ENCODE peak calls at places on chromosomes 4 and X, in four cellular contexts. One of them, this sample, is unnamed.

GRCh38 chr4:162010362-162010761 is 153.4 kb downstream of the FSTL5 start:
- DNase-seq in HCT116: no peak
- DNase-seq in A549: no peak
- DNase-seq in SK-N-SH: no peak
- DNase-seq in this sample: no peak

GRCh38 chrX:55713635-55714034 is 3.9 kb upstream of the RRAGB start:
- DNase-seq in HCT116: no peak
- DNase-seq in A549: no peak
- DNase-seq in SK-N-SH: no peak
- DNase-seq in this sample: no peak

GRCh38 chr4:138452823-138453222 is 210.7 kb upstream of the SLC7A11 start:
- DNase-seq in HCT116: no peak
- DNase-seq in A549: no peak
- DNase-seq in SK-N-SH: no peak
- DNase-seq in this sample: no peak

GRCh38 chrX:39848900-39849299 is 248.9 kb downstream of the BCOR start:
- DNase-seq in HCT116: no peak
- DNase-seq in A549: no peak
- DNase-seq in SK-N-SH: no peak
- DNase-seq in this sample: peak; percentile 95

GRCh38 chr4:2287594-2287915 is 25.6 kb upstream of the MXD4 start:
- DNase-seq in HCT116: no peak
- DNase-seq in A549: no peak
- DNase-seq in SK-N-SH: no peak
- DNase-seq in this sample: no peak

GRCh38 chr4:95548738-95549245 is at the start of gene UNC5C:
- DNase-seq in HCT116: no peak
- DNase-seq in A549: no peak
- DNase-seq in SK-N-SH: peak; percentile 82
- DNase-seq in this sample: no peak

GRCh38 chrX:10648608-10649007 is 28.2 kb upstream of the MID1 start:
- DNase-seq in HCT116: no peak
- DNase-seq in A549: no peak
- DNase-seq in SK-N-SH: peak; percentile 6
- DNase-seq in this sample: peak; percentile 78

GRCh38 chrX:38282044-38282443 is 45.3 kb downstream of the RPGR start:
- DNase-seq in HCT116: no peak
- DNase-seq in A549: no peak
- DNase-seq in SK-N-SH: no peak
- DNase-seq in this sample: no peak

GRCh38 chr4:91527056-91527455 is 776.7 kb upstream of the GRID2 start:
- DNase-seq in HCT116: no peak
- DNase-seq in A549: no peak
- DNase-seq in SK-N-SH: no peak
- DNase-seq in this sample: no peak

GRCh38 chr4:8938137-8938536 is 66.5 kb upstream of the HMX1 start:
- DNase-seq in HCT116: no peak
- DNase-seq in A549: no peak
- DNase-seq in SK-N-SH: no peak
- DNase-seq in this sample: no peak

GRCh38 chrX:96705905-96706304 is 21.3 kb downstream of the DIAPH2 start:
- DNase-seq in HCT116: no peak
- DNase-seq in A549: no peak
- DNase-seq in SK-N-SH: no peak
- DNase-seq in this sample: no peak

GRCh38 chr4:87555751-87556619 is 26.8 kb upstream of the SPARCL1 start:
- DNase-seq in HCT116: no peak
- DNase-seq in A549: peak; percentile 14
- DNase-seq in SK-N-SH: no peak
- DNase-seq in this sample: peak; percentile 58

GRCh38 chrX:314049-314448 is 4.5 kb downstream of the GTPBP6 start:
- DNase-seq in HCT116: no peak
- DNase-seq in A549: no peak
- DNase-seq in SK-N-SH: no peak
- DNase-seq in this sample: no peak

GRCh38 chr4:168514249-168514852 is 17.5 kb downstream of the PALLD start:
- DNase-seq in HCT116: no peak
- DNase-seq in A549: no peak
- DNase-seq in SK-N-SH: peak; percentile 22
- DNase-seq in this sample: peak; percentile 50

GRCh38 chrX:149372861-149373260 is 132.2 kb downstream of the IDS start:
- DNase-seq in HCT116: no peak
- DNase-seq in A549: no peak
- DNase-seq in SK-N-SH: no peak
- DNase-seq in this sample: no peak

GRCh38 chrX:101037231-101037630 is 14.7 kb downstream of the TRMT2B start:
- DNase-seq in HCT116: no peak
- DNase-seq in A549: no peak
- DNase-seq in SK-N-SH: no peak
- DNase-seq in this sample: peak; percentile 1

GRCh38 chr4:80173841-80174240 is 23.5 kb upstream of the PRDM8 start:
- DNase-seq in HCT116: no peak
- DNase-seq in A549: no peak
- DNase-seq in SK-N-SH: no peak
- DNase-seq in this sample: peak; percentile 64

GRCh38 chr4:93217423-93217822 is 611.1 kb upstream of the ATOH1 start:
- DNase-seq in HCT116: no peak
- DNase-seq in A549: no peak
- DNase-seq in SK-N-SH: no peak
- DNase-seq in this sample: no peak

GRCh38 chr4:28247805-28248204 is 1387.2 kb downstream of the STIM2 start:
- DNase-seq in HCT116: no peak
- DNase-seq in A549: no peak
- DNase-seq in SK-N-SH: no peak
- DNase-seq in this sample: no peak

GRCh38 chrX:123036401-123036800 is 147.7 kb upstream of the GRIA3 start:
- DNase-seq in HCT116: no peak
- DNase-seq in A549: no peak
- DNase-seq in SK-N-SH: no peak
- DNase-seq in this sample: no peak

GRCh38 chr4:185202984-185203379 is 818 bp downstream of the CFAP97 start:
- DNase-seq in HCT116: no peak
- DNase-seq in A549: no peak
- DNase-seq in SK-N-SH: no peak
- DNase-seq in this sample: no peak

GRCh38 chr4:2301221-2301642 is 39.3 kb upstream of the MXD4 start:
- DNase-seq in HCT116: no peak
- DNase-seq in A549: no peak
- DNase-seq in SK-N-SH: no peak
- DNase-seq in this sample: no peak

GRCh38 chrX:46873746-46874145 is 36.9 kb downstream of the RP2 start:
- DNase-seq in HCT116: no peak
- DNase-seq in A549: no peak
- DNase-seq in SK-N-SH: no peak
- DNase-seq in this sample: peak; percentile 8

GRCh38 chr4:185726931-185727330 is 85.1 kb downstream of the SORBS2 start:
- DNase-seq in HCT116: no peak
- DNase-seq in A549: no peak
- DNase-seq in SK-N-SH: no peak
- DNase-seq in this sample: no peak

GRCh38 chr4:54976682-54977081 is 148.7 kb downstream of the KDR start:
- DNase-seq in HCT116: no peak
- DNase-seq in A549: no peak
- DNase-seq in SK-N-SH: no peak
- DNase-seq in this sample: no peak

GRCh38 chr4:54967289-54967688 is 158.1 kb downstream of the KDR start:
- DNase-seq in HCT116: no peak
- DNase-seq in A549: no peak
- DNase-seq in SK-N-SH: no peak
- DNase-seq in this sample: no peak

GRCh38 chr4:54971474-54971950 is 153.9 kb downstream of the KDR start:
- DNase-seq in HCT116: peak; percentile 53
- DNase-seq in A549: peak; percentile 28
- DNase-seq in SK-N-SH: peak; percentile 43
- DNase-seq in this sample: peak; percentile 53
- TF ChIP-seq RAD21 in HCT116: peak; percentile 85
- TF ChIP-seq RAD21 in A549: peak; percentile 58
- TF ChIP-seq RAD21 in SK-N-SH: peak; percentile 81
- TF ChIP-seq RAD21 in this sample: peak; percentile 59

DNA sequence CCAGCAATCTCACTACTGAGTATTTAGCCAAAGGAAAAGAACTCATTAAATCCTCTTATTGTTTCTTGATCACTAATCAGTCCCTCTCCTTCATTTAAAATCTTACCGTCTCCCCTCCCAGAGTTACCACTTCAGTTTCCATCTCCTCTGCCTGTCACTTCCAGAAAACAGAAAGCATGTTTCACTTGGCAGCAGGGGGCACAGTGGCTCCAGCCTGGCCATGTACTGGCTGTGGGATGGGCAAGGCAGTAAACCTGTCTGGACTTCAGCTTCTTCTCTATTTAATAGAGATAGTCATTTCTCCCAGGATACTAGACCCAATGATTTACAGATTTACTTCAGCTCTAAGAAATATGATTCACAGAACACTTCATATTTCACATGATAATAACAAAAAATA is 63.2 kb downstream of the CD40LG start:
- DNase-seq in HCT116: no peak
- DNase-seq in A549: peak; percentile 9
- DNase-seq in SK-N-SH: peak; percentile 42
- DNase-seq in this sample: peak; percentile 36
- TF ChIP-seq RAD21 in HCT116: peak; percentile 76
- TF ChIP-seq RAD21 in A549: peak; percentile 71
- TF ChIP-seq RAD21 in SK-N-SH: peak; percentile 80
- TF ChIP-seq RAD21 in this sample: peak; percentile 60

GRCh38 chr4:55124337-55125076 is 888 bp downstream of the KDR start:
- DNase-seq in HCT116: no peak
- DNase-seq in A549: no peak
- DNase-seq in SK-N-SH: no peak
- DNase-seq in this sample: no peak
- TF ChIP-seq RAD21 in HCT116: no peak
- TF ChIP-seq RAD21 in A549: no peak
- TF ChIP-seq RAD21 in SK-N-SH: no peak
- TF ChIP-seq RAD21 in this sample: no peak

DNA sequence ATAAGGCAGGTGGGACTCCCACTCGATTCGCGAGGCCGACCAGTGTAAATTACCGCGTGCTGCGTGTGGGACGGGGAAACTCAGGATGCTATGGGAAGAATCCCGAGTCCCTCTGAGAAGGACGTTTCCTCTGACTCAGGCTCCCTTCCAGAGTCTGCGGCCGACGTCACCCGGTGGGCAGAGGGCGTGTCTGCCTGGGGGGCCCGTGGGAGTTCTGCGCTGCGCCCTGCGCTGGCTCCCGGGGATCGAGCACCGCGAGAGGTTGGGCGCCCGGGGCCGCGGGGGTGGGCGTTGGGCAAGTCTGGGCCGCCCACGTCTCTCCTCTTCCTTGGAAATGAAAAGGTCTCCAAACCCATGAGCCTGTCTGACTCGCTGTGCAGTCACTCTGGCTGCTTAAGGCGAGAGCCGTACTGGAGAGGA is 546 bp downstream of the NIPAL1 start:
- DNase-seq in HCT116: peak; percentile 51
- DNase-seq in A549: peak; percentile 25
- DNase-seq in SK-N-SH: peak; percentile 68
- DNase-seq in this sample: peak; percentile 66
- TF ChIP-seq RAD21 in HCT116: no peak
- TF ChIP-seq RAD21 in A549: no peak
- TF ChIP-seq RAD21 in SK-N-SH: no peak
- TF ChIP-seq RAD21 in this sample: no peak

DNA sequence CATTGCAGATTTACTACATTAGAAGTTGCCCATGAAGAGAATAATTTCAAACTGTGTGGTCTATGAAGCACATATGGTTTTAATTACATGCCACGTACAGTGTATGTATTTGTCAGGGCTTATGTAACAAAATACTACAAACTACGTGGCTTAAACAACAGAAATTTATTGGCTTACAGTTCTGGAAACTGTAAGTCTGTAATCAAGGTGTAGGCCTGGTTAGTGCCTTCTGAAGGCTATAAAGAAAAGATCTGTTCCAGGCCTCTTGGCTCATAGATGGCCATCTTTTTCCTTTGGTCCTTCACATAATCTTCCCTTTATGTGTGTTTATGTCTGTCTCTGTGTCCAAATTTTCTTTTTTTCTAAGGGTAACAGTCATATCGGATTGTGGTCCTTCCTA is 1160.2 kb downstream of the FAM133A start:
- DNase-seq in HCT116: no peak
- DNase-seq in A549: no peak
- DNase-seq in SK-N-SH: no peak
- DNase-seq in this sample: no peak
- TF ChIP-seq RAD21 in HCT116: no peak
- TF ChIP-seq RAD21 in A549: no peak
- TF ChIP-seq RAD21 in SK-N-SH: no peak
- TF ChIP-seq RAD21 in this sample: no peak

GRCh38 chr4:6029254-6029653 is 11.0 kb upstream of the C4orf50 start:
- DNase-seq in HCT116: no peak
- DNase-seq in A549: no peak
- DNase-seq in SK-N-SH: no peak
- DNase-seq in this sample: no peak
- TF ChIP-seq RAD21 in HCT116: no peak
- TF ChIP-seq RAD21 in A549: no peak
- TF ChIP-seq RAD21 in SK-N-SH: no peak
- TF ChIP-seq RAD21 in this sample: no peak

GRCh38 chrX:30373479-30373878 is 64.3 kb upstream of the NR0B1 start:
- DNase-seq in HCT116: no peak
- DNase-seq in A549: no peak
- DNase-seq in SK-N-SH: no peak
- DNase-seq in this sample: no peak

GRCh38 chrX:30373951-30374350 is 64.8 kb upstream of the NR0B1 start:
- DNase-seq in HCT116: no peak
- DNase-seq in A549: no peak
- DNase-seq in SK-N-SH: no peak
- DNase-seq in this sample: no peak
- TF ChIP-seq RAD21 in HCT116: no peak
- TF ChIP-seq RAD21 in A549: no peak
- TF ChIP-seq RAD21 in SK-N-SH: no peak
- TF ChIP-seq RAD21 in this sample: no peak

This sample was measured in IMR-90.